ENCODE peak calls at places on chromosomes 6 and 20, in four cellular contexts. C is left ventricle myocardium inferior, G is endodermal cell, M is right cardiac atrium. U is an unnamed sample. For H3K4me1, the result is how much of the 10 kb centered on the place peaks cover.

GRCh38 chr6:46015119-46015968 is at the start of gene CLIC5:
- DNase-seq in C (peak), G (peak), M (peak), U (peak)

GRCh38 chr20:47490795-47491194 is 10.9 kb upstream of the NCOA3 start:
- DNase-seq in C (no peak), G (no peak), M (no peak), U (no peak)

GRCh38 chr6:7058250-7058923 is 49.4 kb upstream of the RREB1 start:
- DNase-seq in C (no peak), G (no peak), M (no peak), U (peak)

GRCh38 chr20:12566596-12566995 is 442.2 kb upstream of the SPTLC3 start:
- DNase-seq in C (no peak), G (no peak), M (no peak), U (no peak)

GRCh38 chr6:41695825-41696224 is 39.6 kb downstream of the TFEB start:
- DNase-seq in C (no peak), G (no peak), M (no peak), U (no peak)

GRCh38 chr20:46520976-46521579 is 7.7 kb upstream of the ZNF334 start:
- DNase-seq in C (no peak), G (peak), M (peak), U (no peak)

GRCh38 chr20:2364014-2364413 is 16.7 kb upstream of the TGM6 start:
- DNase-seq in C (no peak), G (no peak), M (no peak), U (no peak)

GRCh38 chr6:41561386-41561785 is 15.2 kb downstream of the FOXP4 start:
- DNase-seq in C (no peak), G (peak), M (no peak), U (no peak)

GRCh38 chr6:101668496-101668895 is 275.0 kb downstream of the GRIK2 start:
- DNase-seq in C (no peak), G (no peak), M (no peak), U (no peak)

GRCh38 chr20:11712611-11713160 is 205.0 kb upstream of the BTBD3 start:
- DNase-seq in C (no peak), G (no peak), M (no peak), U (no peak)

GRCh38 chr20:57274846-57275245 is 8.4 kb upstream of the BMP7 start:
- DNase-seq in C (no peak), G (no peak), M (no peak), U (no peak)

GRCh38 chr6:126716012-126716411 is 376.1 kb downstream of the CENPW start:
- DNase-seq in C (no peak), G (no peak), M (no peak), U (no peak)

GRCh38 chr6:27161946-27162603 is 85.4 kb upstream of the PRSS16 start:
- DNase-seq in C (no peak), G (peak), M (peak), U (no peak)

GRCh38 chr6:17938885-17939284 is 48.5 kb downstream of the KIF13A start:
- DNase-seq in C (no peak), G (no peak), M (no peak), U (no peak)

GRCh38 chr6:153024401-153025017 is 22.0 kb upstream of the MTRF1L start:
- DNase-seq in C (no peak), G (peak), M (no peak), U (no peak)

GRCh38 chr20:11375368-11375767 is 542.3 kb upstream of the BTBD3 start:
- DNase-seq in C (no peak), G (no peak), M (no peak), U (no peak)

GRCh38 chr20:18567739-18568091 is 483 bp downstream of the SMIM26 start:
- DNase-seq in C (no peak), G (no peak), M (no peak), U (no peak)

GRCh38 chr6:56772737-56773184 is 130.1 kb upstream of the DST start:
- DNase-seq in C (peak), G (peak), M (peak), U (peak)

GRCh38 chr20:25453035-25453810 is 45.8 kb downstream of the GINS1 start:
- DNase-seq in C (no peak), G (no peak), M (no peak), U (no peak)

GRCh38 chr20:57429579-57430202 is 38.5 kb downstream of the RBM38 start:
- DNase-seq in C (no peak), G (no peak), M (no peak), U (no peak)

GRCh38 chr6:157615411-157615763 is 207.7 kb upstream of the SNX9 start:
- DNase-seq in C (no peak), G (no peak), M (no peak), U (no peak)

GRCh38 chr6:52389626-52390360 is 27.8 kb downstream of the PAQR8 start:
- DNase-seq in C (peak), G (no peak), M (peak), U (peak)

GRCh38 chr20:58693226-58694006 is 816 bp downstream of the NPEPL1 start:
- DNase-seq in C (peak), G (peak), M (peak), U (no peak)

GRCh38 chr6:113672691-113673149 is 184.4 kb upstream of the MARCKS start:
- DNase-seq in C (peak), G (no peak), M (peak), U (peak)

GRCh38 chr6:2731281-2731909 is 19.3 kb downstream of the MYLK4 start:
- DNase-seq in C (no peak), G (peak), M (no peak), U (no peak)

GRCh38 chr6:2733324-2733723 is 17.4 kb downstream of the MYLK4 start:
- DNase-seq in C (peak), G (no peak), M (peak), U (peak)

GRCh38 chr6:2730353-2730752 is 20.4 kb downstream of the MYLK4 start:
- DNase-seq in C (no peak), G (no peak), M (no peak), U (no peak)

GRCh38 chr6:2732503-2733089 is 18.1 kb downstream of the MYLK4 start:
- DNase-seq in C (no peak), G (no peak), M (no peak), U (no peak)

DNA sequence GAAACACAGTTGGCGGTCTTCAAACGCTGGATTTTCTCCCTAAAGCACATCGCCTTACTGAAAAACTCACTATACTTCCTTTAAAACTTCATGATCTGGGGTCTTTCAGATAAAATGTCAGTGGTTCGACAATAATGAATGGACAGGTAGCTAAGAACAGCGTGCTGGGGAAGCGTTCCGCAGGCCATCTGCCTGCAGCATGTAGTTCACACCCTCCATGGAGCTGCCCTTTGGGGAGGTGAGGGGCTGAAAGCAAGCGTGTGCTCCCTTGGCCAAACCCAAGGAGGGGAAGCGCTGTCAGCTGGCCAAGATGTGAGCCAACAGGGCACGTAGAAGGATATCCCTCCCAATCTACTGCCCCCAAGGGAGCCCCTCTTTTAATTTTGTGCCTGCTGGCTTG is 20.8 kb downstream of the MYLK4 start:
- DNase-seq in C (no peak), G (no peak), M (no peak), U (no peak)
- H3K4me1 ChIP-seq in C (half or more), G (under half), M (under half), U (under half)

DNA sequence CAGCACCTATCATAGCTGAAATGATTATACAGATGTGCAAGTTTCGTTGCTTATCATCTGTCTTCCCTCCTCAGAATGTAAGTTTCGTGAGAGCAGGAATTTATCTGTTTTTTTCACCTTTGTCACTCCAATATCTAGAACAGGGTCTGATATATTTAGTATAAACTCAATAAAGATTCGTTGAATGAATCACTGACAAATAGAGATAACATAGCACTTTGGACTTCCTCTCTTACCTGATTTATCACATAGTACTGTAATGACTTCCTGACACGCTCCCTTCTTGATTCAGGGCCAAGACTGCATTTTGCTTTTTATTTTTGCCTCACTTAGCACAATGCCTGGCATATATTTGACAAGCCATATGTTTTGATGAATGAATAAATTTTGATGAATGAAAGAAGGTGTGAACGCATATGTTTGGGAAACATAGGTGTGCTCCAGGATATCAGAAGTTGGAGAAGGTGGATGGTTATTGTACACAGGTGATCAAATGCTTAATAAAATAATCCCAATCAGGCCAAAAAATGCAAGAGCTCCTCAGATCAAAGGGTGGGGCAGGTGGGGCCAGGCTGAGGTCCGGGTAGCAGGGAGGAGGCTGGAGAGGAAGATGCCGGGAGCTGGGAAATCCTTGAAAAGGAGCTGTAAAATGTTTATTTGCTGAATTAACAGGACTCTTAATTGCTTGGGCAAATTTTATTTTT is 33.0 kb downstream of the PIM1 start:
- DNase-seq in C (no peak), G (peak), M (no peak), U (no peak)
- H3K4me1 ChIP-seq in C (under half), G (under half), M (under half), U (under half)

DNA sequence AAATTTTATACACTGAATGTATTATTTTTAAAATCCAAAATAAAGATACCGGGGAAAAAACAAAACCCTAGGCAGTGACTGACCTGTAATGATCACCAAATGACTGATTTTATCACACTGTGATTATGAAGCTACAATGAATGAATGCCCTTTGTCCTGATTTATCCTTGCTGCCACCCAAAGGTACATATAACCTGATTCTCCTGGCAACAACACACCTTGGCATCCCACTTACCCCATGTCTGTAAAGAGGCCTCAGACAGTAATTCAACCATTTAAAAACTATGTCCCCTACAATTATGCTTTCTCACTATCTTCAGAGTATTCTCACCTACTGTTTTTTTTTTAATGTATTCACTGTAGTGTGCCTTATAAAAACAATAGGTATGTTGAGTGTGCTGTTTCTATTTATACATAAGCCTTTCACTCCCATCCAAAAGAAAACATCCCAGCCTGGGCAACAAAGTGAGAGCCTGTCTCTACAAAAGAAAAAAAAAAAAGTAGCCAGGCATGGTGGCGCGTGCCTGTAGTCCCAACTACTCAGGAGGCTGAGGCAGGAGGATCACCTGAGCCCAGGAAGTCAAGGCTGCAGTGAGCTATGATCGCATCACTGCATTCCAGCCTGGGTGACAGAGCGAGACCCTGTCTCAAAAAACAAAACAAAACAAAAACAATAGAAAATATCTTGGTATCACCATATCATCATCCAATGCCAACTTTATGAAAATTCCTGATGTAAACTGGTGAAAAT is 21.7 kb downstream of the B4GALT5 start:
- DNase-seq in C (no peak), G (no peak), M (no peak), U (no peak)
- H3K4me1 ChIP-seq in C (half or more), G (under half), M (under half), U (half or more)

DNA sequence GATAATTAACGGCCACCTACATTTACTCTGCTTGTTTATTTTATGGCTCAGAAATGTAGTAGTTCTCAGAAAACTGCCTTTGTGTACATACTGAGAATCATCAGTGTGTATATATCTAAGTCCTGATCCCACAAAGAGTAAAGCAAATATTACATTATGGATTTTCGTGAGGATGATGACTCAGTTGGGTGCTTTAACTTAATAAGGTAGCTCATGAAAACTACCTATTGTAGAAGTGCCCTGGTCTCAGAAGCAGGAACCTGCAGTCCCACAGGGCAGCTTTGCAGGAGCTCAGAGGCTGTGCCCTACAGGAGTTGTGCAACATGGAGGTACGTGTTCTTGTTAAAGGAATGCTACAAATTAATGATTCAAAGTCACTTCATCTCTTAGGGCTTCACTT is 108.2 kb downstream of the PLG start:
- DNase-seq in C (no peak), G (no peak), M (no peak), U (no peak)
- H3K4me1 ChIP-seq in C (under half), G (under half), M (under half), U (under half)

GRCh38 chr6:30885481-30885998 is 1.2 kb downstream of the DDR1 start:
- DNase-seq in C (no peak), G (no peak), M (no peak), U (no peak)
- H3K4me1 ChIP-seq in C (half or more), G (under half), M (under half), U (under half)

GRCh38 chr20:33411136-33411690 is 9.9 kb upstream of the CDK5RAP1 start:
- DNase-seq in C (no peak), G (no peak), M (no peak), U (no peak)
- H3K4me1 ChIP-seq in C (under half), G (under half), M (under half), U (under half)

GRCh38 chr20:53834749-53835148 is 235.6 kb downstream of the BCAS1 start:
- DNase-seq in C (no peak), G (no peak), M (no peak), U (no peak)
- H3K4me1 ChIP-seq in C (under half), G (under half), M (under half), U (under half)